ENCODE peak calls at places on chromosomes 11 and 22, in five cellular contexts. M is GM12878, P is HepG2, X is WTC11, W is K562. R is an unnamed sample.

GRCh38 chr22:32926600-32926999 is 125.1 kb downstream of the TIMP3 start:
- DNase-seq in M (no peak), P (peak), W (peak), X (no peak), R (peak)

GRCh38 chr11:57474017-57474750 is 13.9 kb downstream of the RTN4RL2 start:
- DNase-seq in X (no peak), M (peak), W (peak), P (no peak), R (no peak)

GRCh38 chr11:112581747-112582146 is 321.1 kb upstream of the PLET1 start:
- DNase-seq in P (no peak), M (peak), X (no peak), W (no peak), R (no peak)

GRCh38 chr11:33168605-33169240 is 7.4 kb upstream of the CSTF3 start:
- DNase-seq in X (no peak), M (no peak), W (no peak), P (no peak), R (no peak)

GRCh38 chr11:15590131-15590530 is 475.4 kb downstream of the INSC start:
- DNase-seq in P (no peak), W (no peak), X (no peak), M (no peak), R (no peak)

GRCh38 chr11:118842369-118842768 is 41.3 kb upstream of the CXCR5 start:
- DNase-seq in P (no peak), X (no peak), M (no peak), W (no peak), R (no peak)

GRCh38 chr11:4467043-4467442 is 15.4 kb upstream of the OR52K1 start:
- DNase-seq in W (no peak), P (no peak), M (peak), X (no peak), R (no peak)

GRCh38 chr11:8192016-8192895 is 23.4 kb upstream of the RIC3 start:
- DNase-seq in X (peak), W (peak), P (peak), M (no peak), R (peak)

GRCh38 chr11:79081441-79082124 is 359.2 kb downstream of the TENM4 start:
- DNase-seq in P (no peak), W (no peak), M (no peak), X (no peak), R (no peak)

GRCh38 chr11:75406338-75406777 is 7.0 kb downstream of the RPS3 start:
- DNase-seq in P (no peak), W (peak), M (no peak), X (no peak), R (no peak)

GRCh38 chr11:35953081-35953480 is 9.2 kb downstream of the LDLRAD3 start:
- DNase-seq in X (no peak), W (no peak), P (no peak), M (no peak), R (no peak)

GRCh38 chr22:37260396-37260795 is 16.3 kb upstream of the RAC2 start:
- DNase-seq in X (no peak), M (no peak), W (no peak), P (no peak), R (no peak)

GRCh38 chr11:113907681-113908080 is 3.1 kb downstream of the HTR3B start:
- DNase-seq in W (no peak), X (no peak), M (no peak), P (no peak), R (no peak)

GRCh38 chr11:44409558-44410236 is 99.8 kb upstream of the ALX4 start:
- DNase-seq in M (no peak), X (no peak), P (peak), W (no peak), R (no peak)

GRCh38 chr11:60951611-60951908 is 416 bp downstream of the SLC15A3 start:
- DNase-seq in W (no peak), P (no peak), M (no peak), X (no peak), R (no peak)

GRCh38 chr11:15775051-15775541 is 581.2 kb downstream of the SOX6 start:
- DNase-seq in M (no peak), X (no peak), P (no peak), W (no peak), R (no peak)

GRCh38 chr11:15897211-15897960 is 459.0 kb downstream of the SOX6 start:
- DNase-seq in X (no peak), W (no peak), P (no peak), M (no peak), R (no peak)

GRCh38 chr11:120032766-120033390 is 105.0 kb downstream of the TRIM29 start:
- DNase-seq in W (no peak), P (no peak), M (no peak), X (no peak), R (no peak)

DNA sequence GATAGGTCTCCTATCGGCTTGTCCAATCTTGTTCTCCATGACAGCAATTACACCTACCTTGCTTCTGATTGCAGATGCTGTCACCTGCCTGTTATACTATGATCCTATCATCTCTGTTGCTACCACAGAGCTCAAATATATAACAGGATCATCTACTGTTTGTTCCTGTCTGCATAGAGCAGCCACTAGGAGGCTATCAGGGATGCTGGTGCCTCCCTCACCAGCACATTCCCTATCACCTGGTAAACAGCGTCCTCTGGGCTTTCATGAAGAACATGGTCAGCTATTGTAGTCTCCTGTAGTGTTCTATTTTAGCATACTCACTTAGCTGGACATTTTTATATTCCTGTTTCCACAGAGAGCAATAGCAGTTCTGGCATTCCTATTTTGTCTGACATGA is 87.8 kb upstream of the FAT3 start:
- DNase-seq in W (peak), P (no peak), X (peak), M (no peak), R (peak)
- TF ChIP-seq ESRRA in W (no peak), P (no peak), X (no peak), M (no peak), R (no peak)

DNA sequence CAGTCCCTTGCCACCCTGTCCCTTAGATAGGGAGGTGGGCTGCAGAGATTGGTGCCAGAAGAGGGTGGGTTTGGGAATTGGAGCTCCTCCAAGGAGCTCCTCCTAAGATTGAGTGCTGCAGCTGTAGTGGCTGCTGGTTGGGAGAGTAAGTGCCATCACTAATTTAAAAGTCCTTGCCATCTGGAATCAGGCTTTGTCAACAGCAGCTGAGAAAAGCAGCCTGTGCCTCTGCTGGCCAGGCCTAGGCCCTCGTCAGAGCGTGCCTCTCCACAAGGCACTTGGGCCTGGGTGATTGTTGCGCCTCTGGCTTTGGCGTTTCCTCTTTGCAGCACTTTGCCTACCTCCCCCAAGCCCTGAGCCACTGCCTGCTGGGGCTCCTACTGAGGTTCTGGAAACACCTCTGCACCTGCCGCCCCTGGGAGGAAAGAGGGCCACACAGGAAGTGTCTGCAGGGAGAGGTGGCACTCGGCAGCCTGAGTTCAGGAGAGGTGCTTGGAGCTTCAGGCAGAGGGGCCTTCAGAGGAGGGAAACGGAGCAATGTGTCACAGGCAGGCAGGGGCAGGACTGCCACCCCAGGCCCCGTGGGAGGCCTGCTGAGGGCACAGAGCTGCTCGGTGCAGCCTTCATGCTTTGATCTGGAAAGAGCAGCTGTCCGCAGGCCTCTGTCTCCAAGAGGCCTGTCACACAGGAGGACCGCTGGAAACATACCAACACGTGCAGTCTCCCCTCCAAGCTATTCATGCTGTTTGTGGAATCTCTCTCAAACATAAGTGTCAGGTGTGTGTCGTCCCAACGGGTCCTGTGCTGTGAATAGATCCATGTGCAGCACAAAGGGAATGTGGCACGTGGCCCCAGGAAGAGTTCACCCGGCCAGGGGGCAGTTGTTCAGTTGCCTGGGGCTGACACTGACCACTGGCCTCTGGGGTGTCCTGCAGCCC is 61.6 kb upstream of the EMID1 start:
- DNase-seq in X (no peak), W (no peak), M (no peak), P (no peak), R (no peak)
- TF ChIP-seq ESRRA in X (no peak), W (no peak), M (no peak), P (no peak), R (no peak)

GRCh38 chr11:86486261-86487030 is 111.8 kb downstream of the CCDC81 start:
- DNase-seq in M (no peak), W (no peak), P (no peak), X (no peak), R (no peak)
- TF ChIP-seq ESRRA in M (no peak), W (no peak), P (no peak), X (no peak), R (no peak)

GRCh38 chr11:69893631-69894030 is 74.4 kb upstream of the FGF3 start:
- DNase-seq in P (no peak), W (no peak), M (no peak), X (peak), R (no peak)
- TF ChIP-seq ESRRA in P (no peak), W (no peak), M (no peak), X (no peak), R (no peak)

DNA sequence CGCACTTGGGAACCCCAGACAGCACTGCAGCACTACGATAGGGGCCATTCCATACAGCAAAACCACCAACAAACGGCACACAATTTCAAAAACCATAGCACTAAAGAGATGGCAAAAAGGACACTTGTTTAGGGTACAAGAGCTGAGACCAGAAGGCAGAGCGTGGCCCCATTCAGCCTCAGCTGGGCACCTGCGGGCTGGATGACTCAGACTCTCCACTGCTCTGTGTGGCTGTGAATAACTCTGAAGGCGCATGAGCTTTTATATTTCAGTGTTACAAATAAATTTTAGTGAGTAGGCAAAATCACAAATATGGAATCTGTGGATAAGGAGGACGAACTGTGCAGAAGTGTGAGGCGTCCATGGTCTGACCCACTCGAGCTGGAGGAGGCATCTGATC is 325.8 kb downstream of the SHANK2 start:
- DNase-seq in W (no peak), P (no peak), X (no peak), M (no peak), R (no peak)
- TF ChIP-seq ESRRA in W (no peak), P (no peak), X (no peak), M (no peak), R (no peak)

GRCh38 chr22:44276041-44276440 is 36.7 kb downstream of the SHISAL1 start:
- DNase-seq in P (no peak), M (no peak), X (no peak), W (no peak), R (no peak)
- TF ChIP-seq ESRRA in P (no peak), M (no peak), X (no peak), W (no peak), R (no peak)

GRCh38 chr11:10382518-10382917 is 72.5 kb upstream of the AMPD3 start:
- DNase-seq in M (no peak), W (peak), X (peak), P (no peak), R (peak)
- TF ChIP-seq ESRRA in M (no peak), W (no peak), X (no peak), P (no peak), R (no peak)

DNA sequence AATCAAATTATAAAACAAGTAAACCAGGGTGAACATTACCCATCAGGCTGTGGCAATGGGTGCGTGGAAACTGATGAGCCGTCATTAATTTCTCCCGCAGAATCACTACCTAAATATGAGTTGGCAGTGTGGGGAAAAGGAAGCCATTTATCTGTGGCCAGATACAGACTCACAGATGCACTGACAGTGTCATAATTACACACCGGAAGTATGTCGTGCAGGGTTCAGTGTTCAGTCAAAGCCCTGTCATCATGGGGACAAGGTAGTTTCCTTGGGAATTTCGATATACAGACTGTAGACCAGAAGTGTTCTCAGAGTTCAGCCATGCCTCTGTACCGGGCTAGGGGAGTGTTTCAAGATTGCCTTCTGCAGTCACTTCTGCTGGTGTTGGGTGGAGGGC is 119.2 kb upstream of the SEZ6L start:
- DNase-seq in P (no peak), X (no peak), M (no peak), W (no peak), R (no peak)
- TF ChIP-seq ESRRA in P (no peak), X (no peak), M (no peak), W (no peak), R (no peak)

DNA sequence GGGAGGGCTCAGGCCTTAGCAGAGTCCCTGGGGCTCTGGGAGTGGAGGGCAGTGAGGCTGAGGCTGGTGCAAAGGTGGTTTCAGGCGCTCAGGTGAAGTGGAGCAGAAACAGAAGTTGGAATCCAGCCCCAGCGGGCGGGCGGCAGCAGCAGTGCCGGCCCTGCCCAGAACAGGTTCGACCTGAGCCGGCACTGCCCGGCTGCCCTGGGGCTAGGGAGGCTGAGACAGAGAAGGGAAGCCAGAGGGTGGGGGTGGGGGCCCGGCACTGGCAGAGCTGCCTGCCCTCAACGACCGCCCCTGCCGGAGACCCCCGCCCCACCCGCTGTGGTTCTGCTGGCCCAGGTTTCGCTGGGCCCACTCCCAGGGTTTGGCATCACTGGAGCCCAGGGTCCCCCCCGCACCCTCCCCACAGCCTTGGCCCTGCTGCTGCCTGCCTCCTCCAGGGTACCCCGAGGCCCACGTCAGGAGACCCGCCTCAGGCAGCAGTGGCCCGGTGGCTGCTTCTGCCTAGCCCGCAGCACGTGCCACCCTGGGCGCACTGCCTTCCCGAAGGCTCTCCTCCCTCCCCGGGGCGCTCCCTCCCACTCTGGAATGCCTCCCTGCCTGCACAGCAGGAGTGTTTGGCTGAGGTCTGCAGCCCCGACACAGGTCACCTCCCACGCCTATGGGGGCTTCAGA is 13.2 kb downstream of the ASCL2 start:
- DNase-seq in X (no peak), W (no peak), M (no peak), P (no peak), R (no peak)
- TF ChIP-seq ESRRA in X (no peak), W (no peak), M (no peak), P (no peak), R (no peak)

R was measured in A549.